ENCODE peak calls at places on chromosome 6, in five cellular contexts. One of them, this sample, is unnamed.

GRCh38 chr6:114712129-114712662 is 369.4 kb upstream of the HS3ST5 start:
- DNase-seq in uterus: no peak
- DNase-seq in HCT116: no peak
- DNase-seq in lower leg skin: no peak
- DNase-seq in IMR-90: no peak
- DNase-seq in this sample: no peak

GRCh38 chr6:27753668-27754407 is 158.4 kb downstream of the OR2B2 start:
- DNase-seq in uterus: peak
- DNase-seq in HCT116: peak
- DNase-seq in lower leg skin: peak
- DNase-seq in IMR-90: peak
- DNase-seq in this sample: no peak

GRCh38 chr6:15330174-15330934 is 84.5 kb downstream of the JARID2 start:
- DNase-seq in uterus: no peak
- DNase-seq in HCT116: no peak
- DNase-seq in lower leg skin: no peak
- DNase-seq in IMR-90: peak
- DNase-seq in this sample: no peak

GRCh38 chr6:166565084-166565651 is 21.3 kb downstream of the RAMACL start:
- DNase-seq in uterus: no peak
- DNase-seq in HCT116: no peak
- DNase-seq in lower leg skin: no peak
- DNase-seq in IMR-90: no peak
- DNase-seq in this sample: no peak

GRCh38 chr6:52724406-52725121 is 38.7 kb downstream of the GSTA2 start:
- DNase-seq in uterus: peak
- DNase-seq in HCT116: peak
- DNase-seq in lower leg skin: peak
- DNase-seq in IMR-90: peak
- DNase-seq in this sample: peak

GRCh38 chr6:104638841-104639290 is 220.9 kb downstream of the HACE1 start:
- DNase-seq in uterus: no peak
- DNase-seq in HCT116: no peak
- DNase-seq in lower leg skin: no peak
- DNase-seq in IMR-90: no peak
- DNase-seq in this sample: no peak

GRCh38 chr6:150025201-150025917 is at the start of gene RAET1L:
- DNase-seq in uterus: peak
- DNase-seq in HCT116: peak
- DNase-seq in lower leg skin: peak
- DNase-seq in IMR-90: peak
- DNase-seq in this sample: no peak

GRCh38 chr6:71444222-71444621 is 155.6 kb downstream of the OGFRL1 start:
- DNase-seq in uterus: no peak
- DNase-seq in HCT116: no peak
- DNase-seq in lower leg skin: no peak
- DNase-seq in IMR-90: no peak
- DNase-seq in this sample: no peak

GRCh38 chr6:162123797-162124196 is 603.8 kb downstream of the PRKN start:
- DNase-seq in uterus: no peak
- DNase-seq in HCT116: no peak
- DNase-seq in lower leg skin: no peak
- DNase-seq in IMR-90: no peak
- DNase-seq in this sample: no peak

GRCh38 chr6:74931567-74931966 is 274.3 kb downstream of the COL12A1 start:
- DNase-seq in uterus: no peak
- DNase-seq in HCT116: no peak
- DNase-seq in lower leg skin: no peak
- DNase-seq in IMR-90: peak
- DNase-seq in this sample: no peak

GRCh38 chr6:32666420-32667300 is at the start of gene HLA-DQB1:
- DNase-seq in uterus: peak
- DNase-seq in HCT116: peak
- DNase-seq in lower leg skin: peak
- DNase-seq in IMR-90: no peak
- DNase-seq in this sample: no peak

GRCh38 chr6:116568111-116568510 is 3.2 kb upstream of the RWDD1 start:
- DNase-seq in uterus: no peak
- DNase-seq in HCT116: no peak
- DNase-seq in lower leg skin: no peak
- DNase-seq in IMR-90: peak
- DNase-seq in this sample: no peak

GRCh38 chr6:74075323-74075722 is 379.3 kb downstream of the CD109 start:
- DNase-seq in uterus: peak
- DNase-seq in HCT116: no peak
- DNase-seq in lower leg skin: peak
- DNase-seq in IMR-90: peak
- DNase-seq in this sample: no peak

GRCh38 chr6:130997061-130997753 is 65.8 kb downstream of the EPB41L2 start:
- DNase-seq in uterus: no peak
- DNase-seq in HCT116: no peak
- DNase-seq in lower leg skin: no peak
- DNase-seq in IMR-90: peak
- DNase-seq in this sample: no peak

GRCh38 chr6:155045561-155046404 is 50.7 kb downstream of the TIAM2 start:
- DNase-seq in uterus: no peak
- DNase-seq in HCT116: no peak
- DNase-seq in lower leg skin: no peak
- DNase-seq in IMR-90: no peak
- DNase-seq in this sample: no peak

GRCh38 chr6:90170601-90171000 is 126.0 kb downstream of the BACH2 start:
- DNase-seq in uterus: no peak
- DNase-seq in HCT116: no peak
- DNase-seq in lower leg skin: no peak
- DNase-seq in IMR-90: no peak
- DNase-seq in this sample: no peak

GRCh38 chr6:77373955-77374354 is 89.3 kb downstream of the HTR1B start:
- DNase-seq in uterus: no peak
- DNase-seq in HCT116: no peak
- DNase-seq in lower leg skin: no peak
- DNase-seq in IMR-90: no peak
- DNase-seq in this sample: no peak

GRCh38 chr6:64270083-64270482 is 634.5 kb downstream of the PHF3 start:
- DNase-seq in uterus: no peak
- DNase-seq in HCT116: no peak
- DNase-seq in lower leg skin: no peak
- DNase-seq in IMR-90: peak
- DNase-seq in this sample: no peak

GRCh38 chr6:165821754-165822153 is 158.7 kb upstream of the PDE10A start:
- DNase-seq in uterus: no peak
- DNase-seq in HCT116: peak
- DNase-seq in lower leg skin: no peak
- DNase-seq in IMR-90: peak
- DNase-seq in this sample: no peak

GRCh38 chr6:33271608-33272357 is at the start of the genes RPS18 and VPS52:
- DNase-seq in uterus: peak
- DNase-seq in HCT116: peak
- DNase-seq in lower leg skin: peak
- DNase-seq in IMR-90: peak
- DNase-seq in this sample: peak

GRCh38 chr6:145732788-145733187 is 2.5 kb downstream of the EPM2A start:
- DNase-seq in uterus: no peak
- DNase-seq in HCT116: no peak
- DNase-seq in lower leg skin: no peak
- DNase-seq in IMR-90: no peak
- DNase-seq in this sample: no peak

GRCh38 chr6:108395297-108395696 is 100.4 kb downstream of the AFG1L start:
- DNase-seq in uterus: no peak
- DNase-seq in HCT116: no peak
- DNase-seq in lower leg skin: no peak
- DNase-seq in IMR-90: no peak
- DNase-seq in this sample: no peak

GRCh38 chr6:83592770-83593394 is 80.5 kb downstream of the PRSS35 start:
- DNase-seq in uterus: no peak
- DNase-seq in HCT116: peak
- DNase-seq in lower leg skin: no peak
- DNase-seq in IMR-90: peak
- DNase-seq in this sample: no peak

GRCh38 chr6:83600531-83600930 is 88.2 kb downstream of the PRSS35 start:
- DNase-seq in uterus: no peak
- DNase-seq in HCT116: no peak
- DNase-seq in lower leg skin: no peak
- DNase-seq in IMR-90: no peak
- DNase-seq in this sample: no peak

GRCh38 chr6:152305672-152306071 is 331.5 kb downstream of the SYNE1 start:
- DNase-seq in uterus: no peak
- DNase-seq in HCT116: no peak
- DNase-seq in lower leg skin: no peak
- DNase-seq in IMR-90: peak
- DNase-seq in this sample: no peak

GRCh38 chr6:152300517-152300916 is 336.6 kb downstream of the SYNE1 start:
- DNase-seq in uterus: no peak
- DNase-seq in HCT116: no peak
- DNase-seq in lower leg skin: no peak
- DNase-seq in IMR-90: no peak
- DNase-seq in this sample: no peak

GRCh38 chr6:152299336-152299735 is 337.8 kb downstream of the SYNE1 start:
- DNase-seq in uterus: no peak
- DNase-seq in HCT116: no peak
- DNase-seq in lower leg skin: no peak
- DNase-seq in IMR-90: no peak
- DNase-seq in this sample: no peak

GRCh38 chr6:152301021-152301805 is 335.9 kb downstream of the SYNE1 start:
- DNase-seq in uterus: no peak
- DNase-seq in HCT116: no peak
- DNase-seq in lower leg skin: no peak
- DNase-seq in IMR-90: peak
- DNase-seq in this sample: no peak

DNA sequence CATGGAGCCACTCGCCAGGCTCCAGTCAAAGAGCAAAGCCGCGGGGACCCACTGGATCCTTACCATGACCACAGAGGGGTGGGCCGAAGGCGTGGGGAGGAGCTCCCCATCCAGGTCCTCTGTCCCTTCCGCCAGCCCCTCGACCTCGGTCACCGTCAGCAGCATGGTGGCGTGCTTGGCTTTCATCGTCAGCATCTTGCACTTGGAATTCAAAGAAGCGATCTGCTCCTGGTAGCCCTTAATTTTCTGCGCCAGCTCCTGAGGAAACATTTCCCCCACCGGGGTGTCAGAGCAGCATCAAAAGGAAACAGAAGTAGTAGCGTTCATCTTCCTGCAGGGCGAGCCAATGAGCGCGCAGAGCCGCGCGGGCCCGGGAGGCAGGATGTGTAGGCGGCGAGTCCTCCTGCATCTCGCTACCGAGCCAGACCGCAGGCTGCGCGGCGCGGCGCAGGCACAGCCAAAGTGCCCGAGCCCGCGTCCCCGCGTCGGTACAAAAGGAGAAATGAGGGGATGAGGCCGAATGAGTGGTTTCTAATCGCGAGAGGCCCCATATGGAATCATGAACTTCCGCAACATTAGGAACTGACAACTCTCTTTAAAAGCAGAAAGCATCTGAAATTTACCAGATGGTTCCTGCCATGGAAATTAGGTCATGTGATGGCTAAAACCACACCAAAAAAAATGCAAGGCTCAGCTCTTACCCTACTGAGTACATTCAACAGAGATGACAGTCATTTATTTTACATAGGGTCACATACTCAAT is 335.2 kb downstream of the SYNE1 start:
- DNase-seq in uterus: peak
- DNase-seq in HCT116: peak
- DNase-seq in lower leg skin: peak
- DNase-seq in IMR-90: peak
- DNase-seq in this sample: peak
- TF ChIP-seq POLR2A in uterus: peak
- TF ChIP-seq POLR2A in HCT116: no peak
- TF ChIP-seq POLR2A in lower leg skin: no peak
- TF ChIP-seq POLR2A in IMR-90: peak
- TF ChIP-seq POLR2A in this sample: no peak

GRCh38 chr6:47477497-47478232 is at the start of gene CD2AP:
- DNase-seq in uterus: peak
- DNase-seq in HCT116: peak
- DNase-seq in lower leg skin: peak
- DNase-seq in IMR-90: peak
- DNase-seq in this sample: peak
- TF ChIP-seq POLR2A in uterus: peak
- TF ChIP-seq POLR2A in HCT116: peak
- TF ChIP-seq POLR2A in lower leg skin: no peak
- TF ChIP-seq POLR2A in IMR-90: peak
- TF ChIP-seq POLR2A in this sample: peak

DNA sequence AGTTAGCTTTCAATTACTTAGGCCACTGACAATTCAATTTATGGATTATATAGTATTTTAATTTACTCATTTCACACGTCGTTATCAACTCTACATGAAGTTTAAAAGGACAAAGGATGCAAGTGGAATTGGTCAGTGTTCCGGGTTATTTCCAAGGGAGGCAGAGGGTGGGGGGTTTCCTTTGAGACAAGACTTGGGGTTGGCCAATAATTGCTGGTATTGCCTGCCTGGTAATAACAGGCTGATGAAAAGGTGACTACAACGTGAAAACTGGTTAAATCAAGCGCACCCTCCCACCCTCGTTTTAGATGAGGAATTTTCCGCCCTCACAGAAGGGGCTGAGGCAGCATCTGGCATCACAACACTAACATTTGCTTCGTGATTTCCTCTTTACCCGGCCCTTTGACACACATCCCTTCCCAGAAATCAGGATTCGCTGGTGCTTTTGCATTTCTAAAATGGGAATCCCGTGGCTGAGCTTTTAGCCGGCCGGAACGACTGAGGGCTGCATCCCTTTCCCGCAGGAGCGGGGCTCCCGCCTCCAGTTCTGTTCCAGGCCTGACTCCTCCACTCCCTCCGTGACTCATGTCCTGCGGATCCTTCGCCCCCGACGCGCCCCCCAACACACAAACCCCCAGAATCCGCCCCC is 1.0 kb upstream of the PIM1 start:
- DNase-seq in uterus: no peak
- DNase-seq in HCT116: no peak
- DNase-seq in lower leg skin: no peak
- DNase-seq in IMR-90: no peak
- DNase-seq in this sample: no peak
- TF ChIP-seq POLR2A in uterus: no peak
- TF ChIP-seq POLR2A in HCT116: no peak
- TF ChIP-seq POLR2A in lower leg skin: no peak
- TF ChIP-seq POLR2A in IMR-90: peak
- TF ChIP-seq POLR2A in this sample: no peak

GRCh38 chr6:143773503-143773902 is 69.6 kb upstream of the LTV1 start:
- DNase-seq in uterus: no peak
- DNase-seq in HCT116: no peak
- DNase-seq in lower leg skin: no peak
- DNase-seq in IMR-90: no peak
- DNase-seq in this sample: no peak
- TF ChIP-seq POLR2A in uterus: no peak
- TF ChIP-seq POLR2A in HCT116: no peak
- TF ChIP-seq POLR2A in lower leg skin: no peak
- TF ChIP-seq POLR2A in IMR-90: no peak
- TF ChIP-seq POLR2A in this sample: no peak

GRCh38 chr6:105649192-105649591 is 246.3 kb upstream of the PREP start:
- DNase-seq in uterus: no peak
- DNase-seq in HCT116: no peak
- DNase-seq in lower leg skin: no peak
- DNase-seq in IMR-90: no peak
- DNase-seq in this sample: no peak
- TF ChIP-seq POLR2A in uterus: no peak
- TF ChIP-seq POLR2A in HCT116: no peak
- TF ChIP-seq POLR2A in lower leg skin: no peak
- TF ChIP-seq POLR2A in IMR-90: no peak
- TF ChIP-seq POLR2A in this sample: no peak

This sample was measured in suprapubic skin.